ENCODE peak calls at places on chromosomes 4 and X, in five cellular contexts. T, U, W, L and A are unnamed samples.

GRCh38 chrX:51421972-51422371 is 74.4 kb downstream of the NUDT11 start:
- DNase-seq in T (no peak), U (no peak), W (no peak), L (no peak), A (no peak)

GRCh38 chrX:19373034-19373891 is 29.5 kb downstream of the PDHA1 start:
- DNase-seq in T (peak; percentile 59), U (peak; percentile 35), W (no peak), L (no peak), A (peak; percentile 16)

GRCh38 chr4:124055896-124056295 is 656.6 kb downstream of the ANKRD50 start:
- DNase-seq in T (no peak), U (no peak), W (no peak), L (no peak), A (no peak)

GRCh38 chr4:99857302-99857701 is 36.9 kb downstream of the LAMTOR3 start:
- DNase-seq in T (peak; percentile 64), U (no peak), W (no peak), L (no peak), A (no peak)

GRCh38 chrX:1336331-1337143 is at the start of gene IL3RA:
- DNase-seq in T (peak; percentile 98), U (no peak), W (no peak), L (no peak), A (no peak)

GRCh38 chrX:120819126-120819525 is 56.5 kb downstream of the CT47B1 start:
- DNase-seq in T (no peak), U (no peak), W (no peak), L (no peak), A (no peak)

GRCh38 chr4:95539056-95539455 is 9.7 kb downstream of the UNC5C start:
- DNase-seq in T (no peak), U (no peak), W (no peak), L (no peak), A (no peak)

GRCh38 chrX:45344597-45344996 is 143.9 kb upstream of the DIPK2B start:
- DNase-seq in T (no peak), U (no peak), W (no peak), L (peak; percentile 30), A (no peak)

GRCh38 chrX:55717521-55718497 is at the start of gene RRAGB:
- DNase-seq in T (peak; percentile 99), U (peak; percentile 88), W (peak; percentile 95), L (peak; percentile 75), A (peak; percentile 83)

GRCh38 chrX:76987381-76987780 is 459.8 kb upstream of the FGF16 start:
- DNase-seq in T (no peak), U (peak; percentile 15), W (no peak), L (no peak), A (no peak)

GRCh38 chr4:162839814-162840213 is 326.9 kb downstream of the NAF1 start:
- DNase-seq in T (no peak), U (peak; percentile 45), W (no peak), L (no peak), A (no peak)

GRCh38 chr4:99205104-99205979 is 13.7 kb downstream of the ADH6 start:
- DNase-seq in T (no peak), U (no peak), W (no peak), L (no peak), A (peak; percentile 20)

GRCh38 chrX:11254417-11255109 is 38.6 kb upstream of the AMELX start:
- DNase-seq in T (peak; percentile 1), U (no peak), W (no peak), L (no peak), A (no peak)

GRCh38 chr4:124290678-124291077 is 421.9 kb downstream of the ANKRD50 start:
- DNase-seq in T (no peak), U (no peak), W (no peak), L (no peak), A (no peak)

GRCh38 chrX:24225265-24225664 is 75.7 kb downstream of the ZFX start:
- DNase-seq in T (no peak), U (no peak), W (no peak), L (no peak), A (no peak)

GRCh38 chr4:114998316-114998715 is 115.1 kb downstream of the NDST4 start:
- DNase-seq in T (no peak), U (no peak), W (no peak), L (no peak), A (no peak)

GRCh38 chrX:150223176-150224015 is 139.7 kb upstream of the MAMLD1 start:
- DNase-seq in T (no peak), U (no peak), W (no peak), L (no peak), A (no peak)

GRCh38 chrX:137549846-137550534 is 15.9 kb upstream of the ZIC3 start:
- DNase-seq in T (no peak), U (peak; percentile 39), W (no peak), L (no peak), A (no peak)

GRCh38 chr4:128371004-128371777 is 83.6 kb upstream of the PGRMC2 start:
- DNase-seq in T (no peak), U (no peak), W (no peak), L (no peak), A (no peak)

GRCh38 chr4:118969359-118969758 is 80.7 kb downstream of the SYNPO2 start:
- DNase-seq in T (peak; percentile 28), U (peak; percentile 19), W (peak; percentile 72), L (peak; percentile 44), A (peak; percentile 13)

GRCh38 chr4:146033149-146033548 is 94.5 kb upstream of the ZNF827 start:
- DNase-seq in T (no peak), U (peak; percentile 17), W (no peak), L (no peak), A (no peak)

GRCh38 chr4:54539500-54540029 is 118.2 kb upstream of the KIT start:
- DNase-seq in T (no peak), U (peak; percentile 74), W (no peak), L (peak; percentile 55), A (peak; percentile 86)

GRCh38 chrX:15530318-15530717 is 29.7 kb downstream of the BMX start:
- DNase-seq in T (no peak), U (no peak), W (no peak), L (no peak), A (no peak)

GRCh38 chr4:8159522-8160232 is 1.1 kb upstream of the ABLIM2 start:
- DNase-seq in T (no peak), U (no peak), W (no peak), L (no peak), A (no peak)

GRCh38 chrX:76029385-76029784 is 143.5 kb upstream of the PBDC1 start:
- DNase-seq in T (no peak), U (no peak), W (no peak), L (no peak), A (no peak)